ENCODE peak calls at places on chromosomes 12 and 14, in nine cellular contexts. K is fibroblast of the aortic adventitia, U is right lobe of liver, H is spleen, I is astrocyte, D is B cell, R is WERI-Rb-1, P is GM10248, T is RWPE1. Z is an unnamed sample.

GRCh38 chr12:96448287-96448686 is 41.1 kb upstream of the CFAP54 start:
- DNase-seq in I (peak; percentile 82), T (peak; percentile 52), H (no peak), K (peak; percentile 42), P (no peak), R (no peak), U (no peak), D (no peak), Z (no peak)

GRCh38 chr14:89160437-89160836 is 256.6 kb downstream of the FOXN3 start:
- DNase-seq in I (no peak), P (no peak), K (no peak), T (no peak), U (no peak), R (no peak), H (no peak), D (no peak), Z (no peak)

GRCh38 chr12:101229841-101230241 is 19.8 kb upstream of the SLC5A8 start:
- DNase-seq in K (no peak), I (no peak), T (no peak), R (no peak), P (no peak), U (no peak), D (no peak), H (no peak), Z (no peak)

GRCh38 chr14:50225067-50225973 is 6.1 kb downstream of the SOS2 start:
- DNase-seq in R (no peak), I (peak; percentile 88), U (no peak), D (no peak), H (no peak), K (peak; percentile 89), P (no peak), T (peak; percentile 64), Z (no peak)

GRCh38 chr14:103126873-103127304 is 3.6 kb downstream of the TNFAIP2 start:
- DNase-seq in I (no peak), D (no peak), T (peak; percentile 55), K (no peak), P (no peak), U (peak; percentile 86), R (peak; percentile 72), H (peak; percentile 71), Z (peak; percentile 73)

GRCh38 chr14:59321184-59321952 is 132.9 kb downstream of the DAAM1 start:
- DNase-seq in I (peak; percentile 81), U (no peak), P (no peak), H (no peak), K (peak; percentile 75), T (peak; percentile 32), R (no peak), D (no peak), Z (no peak)

GRCh38 chr12:119682635-119683340 is 14.9 kb downstream of the PRKAB1 start:
- DNase-seq in I (no peak), K (no peak), R (peak; percentile 63), H (no peak), T (no peak), D (no peak), P (peak; percentile 28), U (no peak), Z (no peak)

GRCh38 chr12:111841236-111841749 is 735 bp upstream of the MAPKAPK5 start:
- DNase-seq in T (peak; percentile 50), R (no peak), D (no peak), U (no peak), I (no peak), K (no peak), H (no peak), P (peak; percentile 37), Z (no peak)

GRCh38 chr14:27318769-27319280 is 721.0 kb upstream of the NOVA1 start:
- DNase-seq in D (no peak), U (no peak), T (no peak), R (no peak), H (no peak), I (no peak), K (no peak), P (no peak), Z (no peak)

GRCh38 chr14:59897757-59898383 is 22.1 kb upstream of the LRRC9 start:
- DNase-seq in P (peak; percentile 13), T (peak; percentile 27), R (peak; percentile 53), U (no peak), H (no peak), K (peak; percentile 51), I (peak; percentile 4), D (no peak), Z (no peak)

GRCh38 chr12:15268927-15269552 is 47.8 kb upstream of the RERG start:
- DNase-seq in P (peak; percentile 67), H (no peak), I (peak; percentile 43), T (peak; percentile 59), U (no peak), R (peak; percentile 57), D (peak; percentile 49), K (peak; percentile 72), Z (peak; percentile 72)
- TF ChIP-seq CTCF in P (peak; percentile 77), H (peak; percentile 78), I (peak; percentile 96), T (peak; percentile 71), U (peak; percentile 79), R (peak; percentile 70), D (peak; percentile 97), K (peak; percentile 82), Z (peak; percentile 79)

GRCh38 chr14:34000396-34000795 is 49.5 kb upstream of the EGLN3 start:
- DNase-seq in K (no peak), D (no peak), P (no peak), T (no peak), H (no peak), I (no peak), U (no peak), R (no peak), Z (no peak)

GRCh38 chr14:34003691-34004090 is 52.8 kb upstream of the EGLN3 start:
- DNase-seq in P (no peak), R (peak; percentile 38), H (no peak), K (no peak), U (no peak), D (no peak), T (no peak), I (no peak), Z (no peak)

GRCh38 chr14:33999771-34000291 is 49.0 kb upstream of the EGLN3 start:
- DNase-seq in P (no peak), D (no peak), T (no peak), I (no peak), K (no peak), U (no peak), H (no peak), R (no peak), Z (no peak)

GRCh38 chr14:34005901-34006300 is 55.0 kb upstream of the EGLN3 start:
- DNase-seq in P (no peak), K (no peak), D (no peak), R (no peak), T (no peak), H (no peak), I (no peak), U (no peak), Z (no peak)

DNA sequence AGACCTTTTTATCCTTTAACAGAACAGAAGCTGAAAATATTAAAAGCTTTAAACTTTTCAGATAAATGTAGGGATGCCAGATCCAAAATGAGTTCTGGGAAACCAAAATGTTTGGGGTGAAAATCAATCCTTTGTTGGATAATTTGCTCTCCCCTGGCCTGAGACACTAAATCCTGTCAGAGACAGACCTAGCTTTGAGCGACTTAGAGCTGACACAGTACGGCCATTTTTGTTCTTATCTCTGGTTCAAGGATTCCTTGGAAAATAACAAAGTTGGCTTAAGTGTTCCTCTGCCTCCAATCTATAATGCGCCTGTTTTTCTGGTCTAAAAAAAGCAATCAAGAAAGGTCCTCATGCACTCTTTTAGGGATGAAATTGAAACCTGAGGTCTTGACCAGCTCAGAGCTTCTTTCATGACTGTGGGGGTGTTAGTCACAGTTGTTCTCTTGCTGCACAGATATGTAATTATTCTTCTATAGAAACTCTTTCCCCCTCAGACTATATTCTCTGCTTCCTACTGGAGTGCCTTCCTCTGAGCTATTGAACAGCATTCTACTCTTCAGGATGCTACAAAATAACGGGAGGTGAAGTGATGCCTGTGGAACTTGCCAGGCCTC is 52.3 kb upstream of the EGLN3 start:
- DNase-seq in T (no peak), D (no peak), U (no peak), H (no peak), R (no peak), I (no peak), P (no peak), K (no peak), Z (no peak)
- TF ChIP-seq CTCF in T (no peak), D (no peak), U (no peak), H (no peak), R (no peak), I (no peak), P (no peak), K (no peak), Z (no peak)

DNA sequence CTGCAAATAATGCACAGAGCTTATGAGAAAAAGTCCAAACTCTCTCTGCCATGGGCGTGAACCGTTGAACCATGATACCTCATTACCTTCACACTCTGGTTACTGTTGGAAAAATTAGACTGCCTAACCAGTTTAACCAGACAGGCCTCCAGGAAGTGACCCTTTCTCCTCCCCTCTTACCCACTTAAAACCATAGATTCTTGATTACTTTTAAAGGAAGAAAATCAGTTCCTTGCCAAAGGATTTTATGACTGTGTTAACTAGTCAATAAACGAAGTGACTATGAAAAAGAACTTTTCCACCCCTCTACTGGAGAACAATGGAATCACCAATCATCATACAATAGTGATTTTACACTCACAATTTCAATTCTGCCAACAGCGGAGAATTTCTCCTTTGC is 254.0 kb upstream of the ATP2B1 start:
- DNase-seq in U (no peak), K (no peak), D (no peak), T (peak; percentile 13), H (no peak), I (no peak), P (no peak), R (no peak), Z (no peak)
- TF ChIP-seq CTCF in U (no peak), K (peak; percentile 23), D (peak; percentile 42), T (no peak), H (peak; percentile 14), I (peak; percentile 27), P (no peak), R (no peak), Z (no peak)

GRCh38 chr14:70888151-70888499 is 19.1 kb upstream of the PCNX1 start:
- DNase-seq in I (no peak), R (no peak), K (no peak), H (no peak), T (no peak), P (no peak), D (no peak), U (no peak), Z (no peak)
- TF ChIP-seq CTCF in I (no peak), R (no peak), K (no peak), H (no peak), T (no peak), P (no peak), D (no peak), U (no peak), Z (no peak)